ENCODE peak calls at places on chromosome 10, in four cellular contexts. B is fibroblast of pulmonary artery, Z is lower leg skin, I is Caco-2. K is an unnamed sample.

GRCh38 chr10:11156480-11156879 is 138.8 kb downstream of the CELF2 start:
- DNase-seq in B (no peak), Z (no peak), I (no peak), K (no peak)

GRCh38 chr10:101950227-101950626 is 105.7 kb downstream of the ARMH3 start:
- DNase-seq in B (no peak), Z (no peak), I (no peak), K (no peak)

GRCh38 chr10:3452234-3452633 is 279.7 kb upstream of the PITRM1 start:
- DNase-seq in B (peak), Z (no peak), I (no peak), K (peak)

GRCh38 chr10:125689955-125690569 is 7.1 kb upstream of the TEX36 start:
- DNase-seq in B (no peak), Z (no peak), I (no peak), K (no peak)

GRCh38 chr10:114163062-114163861 is 10.7 kb downstream of the CCDC186 start:
- DNase-seq in B (peak), Z (no peak), I (no peak), K (peak)

GRCh38 chr10:5433182-5433581 is 20.8 kb downstream of the NET1 start:
- DNase-seq in B (no peak), Z (no peak), I (no peak), K (no peak)

GRCh38 chr10:118580702-118581101 is 14.7 kb downstream of the PRLHR start:
- DNase-seq in B (no peak), Z (no peak), I (no peak), K (no peak)

GRCh38 chr10:33325929-33326328 is 8.5 kb downstream of the NRP1 start:
- DNase-seq in B (no peak), Z (no peak), I (no peak), K (no peak)

GRCh38 chr10:25112016-25112415 is 62.8 kb upstream of the GPR158 start:
- DNase-seq in B (no peak), Z (no peak), I (no peak), K (no peak)

DNA sequence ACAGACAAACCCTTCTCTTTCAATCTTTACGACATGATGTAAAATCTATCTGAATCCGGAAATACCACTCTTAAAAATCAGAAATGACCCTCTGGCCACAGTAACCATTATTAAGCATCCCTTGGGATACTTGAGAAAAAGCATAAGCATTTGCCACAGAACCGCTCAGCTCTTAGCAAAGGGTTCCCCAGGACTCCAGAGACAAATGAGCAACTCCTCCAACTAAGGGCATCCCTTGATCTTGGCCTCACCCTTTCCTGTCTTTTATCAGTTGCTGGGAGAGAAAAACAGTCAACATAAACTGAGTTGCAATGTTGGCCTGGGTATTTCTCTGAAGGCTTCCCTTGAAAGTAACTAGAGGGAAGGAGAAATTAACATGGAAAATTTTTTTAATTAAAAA is 3.5 kb downstream of the PDLIM1 start:
- DNase-seq in B (peak), Z (no peak), I (no peak), K (no peak)
- H3K4me3 ChIP-seq in B (peak), Z (no peak), I (no peak), K (no peak)

DNA sequence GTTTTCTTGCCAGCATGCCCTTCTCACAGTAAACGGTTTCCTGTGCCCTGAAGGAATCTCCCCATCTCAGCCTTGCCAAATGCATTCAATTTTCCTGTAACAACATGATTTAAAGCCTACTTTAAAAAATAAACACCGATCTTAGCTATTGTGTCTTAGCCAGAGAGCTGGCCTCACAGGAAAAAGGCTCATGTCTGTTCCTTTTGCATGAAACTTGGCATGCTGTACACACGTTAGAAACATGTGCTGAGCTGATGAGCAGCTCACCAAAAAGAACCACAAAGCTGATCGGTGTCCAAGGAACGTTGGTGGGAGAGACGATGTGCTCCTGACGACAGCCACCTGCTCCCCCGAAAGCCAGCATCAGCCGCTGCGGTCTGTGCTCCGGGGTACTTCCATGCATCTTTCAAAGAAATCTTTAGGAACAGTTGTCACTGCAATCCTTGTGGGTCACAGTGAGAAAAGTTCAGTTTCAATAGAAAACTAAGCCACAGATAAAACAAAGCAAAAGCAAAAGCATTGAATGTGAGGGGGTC is 135.9 kb downstream of the ADARB2 start:
- DNase-seq in B (no peak), Z (no peak), I (no peak), K (no peak)
- TF ChIP-seq CTCF in B (no peak), Z (no peak), I (no peak), K (no peak)

GRCh38 chr10:86699125-86699524 is 30.8 kb downstream of the LDB3 start:
- DNase-seq in B (no peak), Z (no peak), I (no peak), K (no peak)
- H3K4me3 ChIP-seq in B (no peak), Z (no peak), I (no peak), K (no peak)

DNA sequence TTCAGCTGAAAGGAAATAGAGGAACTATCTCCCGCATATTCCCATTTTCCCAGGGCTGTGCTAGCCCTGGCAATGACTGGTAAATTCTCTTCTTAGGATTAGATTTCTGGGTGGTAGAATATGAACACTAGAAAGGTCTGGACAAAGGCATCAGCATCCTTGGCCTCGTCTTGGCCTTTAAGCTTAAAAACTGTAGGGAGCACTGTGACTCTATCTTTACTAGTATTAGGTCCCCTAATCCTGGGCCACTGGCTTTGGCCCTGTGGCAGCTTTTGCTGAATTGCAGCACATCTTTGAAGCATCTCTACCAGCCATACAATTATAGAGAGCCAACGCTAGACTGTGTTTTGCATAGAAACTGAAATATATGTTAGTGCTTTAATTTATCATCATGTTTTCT is 41.5 kb upstream of the EBLN1 start:
- DNase-seq in B (peak), Z (no peak), I (no peak), K (no peak)
- TF ChIP-seq CTCF in B (peak), Z (no peak), I (no peak), K (no peak)

GRCh38 chr10:123147635-123148413 is at the start of gene HMX2:
- DNase-seq in B (no peak), Z (no peak), I (peak), K (no peak)
- H3K4me3 ChIP-seq in B (no peak), Z (no peak), I (peak), K (no peak)

K was measured in astrocyte of the spinal cord.